ENCODE peak calls at places on chromosomes 2 and 18, in six cellular contexts. G is fibroblast of the aortic adventitia, V is cardiac fibroblast, W is uterus, Z is HepG2, R is kidney epithelial cell. U is an unnamed sample.

GRCh38 chr2:10036095-10036879 is 7.1 kb upstream of the KLF11 start:
- DNase-seq in G (peak; percentile 69), V (peak; percentile 83), W (peak; percentile 70), Z (no peak), R (no peak), U (no peak)

GRCh38 chr2:228048838-228049490 is 132.5 kb downstream of the SPHKAP start:
- DNase-seq in G (peak; percentile 70), V (peak; percentile 70), W (no peak), Z (peak; percentile 49), R (no peak), U (peak; percentile 2)

GRCh38 chr18:68494802-68495560 is 219.9 kb downstream of the TMX3 start:
- DNase-seq in G (peak; percentile 98), V (peak; percentile 94), W (no peak), Z (no peak), R (peak; percentile 31), U (no peak)

GRCh38 chr2:144514731-144515424 is 5.0 kb downstream of the ZEB2 start:
- DNase-seq in G (peak; percentile 48), V (no peak), W (no peak), Z (no peak), R (no peak), U (no peak)

GRCh38 chr2:22930781-22931180 is 454.2 kb upstream of the KLHL29 start:
- DNase-seq in G (no peak), V (no peak), W (no peak), Z (no peak), R (no peak), U (no peak)

GRCh38 chr2:209918251-209918650 is 84.2 kb upstream of the RPE start:
- DNase-seq in G (no peak), V (no peak), W (no peak), Z (no peak), R (no peak), U (no peak)

GRCh38 chr2:9782197-9782719 is 61.0 kb upstream of the TAF1B start:
- DNase-seq in G (peak; percentile 21), V (no peak), W (no peak), Z (no peak), R (no peak), U (no peak)

GRCh38 chr18:48904086-48904485 is 46.7 kb downstream of the SMAD7 start:
- DNase-seq in G (no peak), V (no peak), W (no peak), Z (no peak), R (no peak), U (no peak)

GRCh38 chr2:28193552-28194383 is 198.9 kb upstream of the FOSL2 start:
- DNase-seq in G (no peak), V (no peak), W (no peak), Z (no peak), R (no peak), U (no peak)

DNA sequence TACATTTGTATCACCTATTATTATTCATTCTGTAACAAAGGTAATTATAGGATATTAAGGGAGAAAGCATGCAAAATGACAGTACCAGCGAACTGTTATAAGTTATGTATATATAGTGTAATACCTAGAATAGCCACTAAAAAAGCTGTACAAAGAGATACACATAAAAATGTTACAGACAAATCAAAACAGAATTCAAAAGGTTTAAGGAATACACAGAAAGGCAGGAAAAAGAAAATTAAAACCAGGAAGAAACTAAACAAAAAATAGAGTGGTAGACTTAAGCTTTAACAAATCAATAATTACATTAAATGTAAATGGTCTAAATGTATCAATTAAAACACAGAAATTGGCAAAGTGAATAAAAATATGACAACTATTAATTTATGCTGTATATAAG is 176.4 kb upstream of the REV1 start:
- DNase-seq in G (no peak), V (no peak), W (no peak), Z (no peak), R (no peak), U (no peak)
- TF ChIP-seq CTCF in G (peak; percentile 14), V (no peak), W (no peak), Z (no peak), R (no peak), U (no peak)

GRCh38 chr2:69177785-69178636 is 165.0 kb downstream of the ANTXR1 start:
- DNase-seq in G (peak; percentile 96), V (peak; percentile 99), W (peak; percentile 91), Z (peak; percentile 99), R (no peak), U (no peak)
- H3K4me3 ChIP-seq in G (peak overlapping the region; percentile 3), V (no peak overlapping the region), W (peak overlapping the region; percentile 2), Z (peak overlapping the region; percentile 2), R (no peak overlapping the region), U (no peak overlapping the region)

GRCh38 chr2:15639323-15640251 is 47.9 kb downstream of the DDX1 start:
- DNase-seq in G (no peak), V (no peak), W (no peak), Z (no peak), R (no peak), U (no peak)

GRCh38 chr2:15634846-15635490 is 43.3 kb downstream of the DDX1 start:
- DNase-seq in G (peak; percentile 53), V (peak; percentile 58), W (no peak), Z (no peak), R (no peak), U (no peak)

GRCh38 chr2:15638720-15639119 is 47.1 kb downstream of the DDX1 start:
- DNase-seq in G (peak; percentile 70), V (peak; percentile 72), W (no peak), Z (no peak), R (no peak), U (no peak)

GRCh38 chr2:15640291-15640711 is 48.6 kb downstream of the DDX1 start:
- DNase-seq in G (peak; percentile 71), V (peak; percentile 85), W (peak; percentile 38), Z (peak; percentile 43), R (peak; percentile 70), U (no peak)

GRCh38 chr2:15636972-15637785 is 45.5 kb downstream of the DDX1 start:
- DNase-seq in G (peak; percentile 77), V (peak; percentile 85), W (peak; percentile 68), Z (peak; percentile 71), R (no peak), U (no peak)
- TF ChIP-seq CTCF in G (peak; percentile 83), V (peak; percentile 72), W (peak; percentile 82), Z (peak; percentile 91), R (peak; percentile 87), U (peak; percentile 92)

DNA sequence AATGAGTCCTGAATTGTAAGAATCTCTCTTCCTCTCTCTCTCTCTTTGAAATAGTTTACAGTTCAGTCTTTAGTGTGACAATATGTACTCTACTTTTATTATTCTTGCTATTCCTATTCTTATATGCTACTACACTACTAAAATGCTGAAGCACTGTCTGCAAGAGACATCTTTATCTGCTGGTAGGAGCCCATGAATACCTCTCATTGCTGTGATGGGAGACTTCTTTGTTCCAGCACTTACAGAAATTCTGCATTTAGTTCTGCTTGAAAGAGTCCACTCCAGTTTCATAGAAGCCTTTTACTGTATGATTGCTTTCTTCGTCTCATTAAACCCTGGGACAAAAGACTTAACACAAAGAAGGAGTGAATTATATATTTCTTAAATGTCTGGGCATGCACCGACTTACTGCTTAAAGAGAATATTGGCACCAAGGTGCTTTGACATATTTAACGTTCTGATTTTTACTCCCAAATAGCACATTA is 272.7 kb downstream of the CD226 start:
- DNase-seq in G (no peak), V (no peak), W (no peak), Z (no peak), R (no peak), U (no peak)
- H3K4me3 ChIP-seq in G (no peak overlapping the region), V (no peak overlapping the region), W (no peak overlapping the region), Z (no peak overlapping the region), R (no peak overlapping the region), U (no peak overlapping the region)

GRCh38 chr2:100211517-100211916 is 69.1 kb upstream of the AFF3 start:
- DNase-seq in G (no peak), V (no peak), W (no peak), Z (no peak), R (no peak), U (no peak)

GRCh38 chr2:100207411-100207885 is 65.1 kb upstream of the AFF3 start:
- DNase-seq in G (no peak), V (no peak), W (no peak), Z (no peak), R (no peak), U (no peak)

GRCh38 chr2:100206731-100207255 is 64.4 kb upstream of the AFF3 start:
- DNase-seq in G (no peak), V (no peak), W (no peak), Z (no peak), R (no peak), U (no peak)

GRCh38 chr2:100205128-100205527 is 62.7 kb upstream of the AFF3 start:
- DNase-seq in G (no peak), V (no peak), W (no peak), Z (no peak), R (no peak), U (no peak)

DNA sequence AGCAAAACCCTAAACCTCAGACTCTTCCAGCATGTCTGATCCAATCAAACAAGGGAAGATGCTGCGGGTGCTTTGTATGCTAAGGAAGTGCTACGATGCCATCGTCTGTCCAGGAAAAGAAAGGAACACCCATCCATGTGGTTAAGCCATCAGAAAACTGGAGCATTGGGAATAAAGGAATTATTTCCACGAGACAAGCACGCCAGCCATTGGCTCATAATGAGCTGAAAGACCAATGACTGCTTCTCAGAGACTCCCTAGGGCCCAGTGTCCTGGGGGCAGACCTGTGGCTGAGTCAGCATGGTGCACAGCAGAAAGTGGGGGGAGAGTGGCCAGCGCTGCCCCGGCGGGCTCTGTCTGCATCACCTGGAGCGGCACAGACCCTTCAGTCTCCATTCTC is 66.0 kb upstream of the AFF3 start:
- DNase-seq in G (peak; percentile 11), V (no peak), W (no peak), Z (no peak), R (no peak), U (no peak)
- TF ChIP-seq CTCF in G (no peak), V (no peak), W (peak; percentile 1), Z (peak; percentile 16), R (no peak), U (peak; percentile 19)

GRCh38 chr2:63790913-63791312 is 50.8 kb upstream of the UGP2 start:
- DNase-seq in G (peak; percentile 96), V (peak; percentile 88), W (peak; percentile 26), Z (no peak), R (peak; percentile 58), U (no peak)
- H3K4me3 ChIP-seq in G (no peak overlapping the region), V (no peak overlapping the region), W (no peak overlapping the region), Z (no peak overlapping the region), R (no peak overlapping the region), U (no peak overlapping the region)

GRCh38 chr2:36696533-36696932 is at the start of gene VIT:
- DNase-seq in G (peak; percentile 41), V (peak; percentile 47), W (no peak), Z (no peak), R (no peak), U (no peak)

GRCh38 chr2:36693825-36694224 is 2.7 kb upstream of the VIT start:
- DNase-seq in G (no peak), V (no peak), W (no peak), Z (no peak), R (no peak), U (no peak)

GRCh38 chr2:36698978-36699377 is 2.5 kb downstream of the VIT start:
- DNase-seq in G (peak; percentile 40), V (peak; percentile 41), W (no peak), Z (no peak), R (no peak), U (no peak)

GRCh38 chr2:36697424-36698066 is 1.0 kb downstream of the VIT start:
- DNase-seq in G (peak; percentile 40), V (no peak), W (no peak), Z (no peak), R (no peak), U (no peak)

GRCh38 chr2:36695746-36696415 is 626 bp upstream of the VIT start:
- DNase-seq in G (peak; percentile 69), V (peak; percentile 45), W (no peak), Z (no peak), R (no peak), U (peak; percentile 2)
- TF ChIP-seq CTCF in G (peak; percentile 63), V (peak; percentile 51), W (no peak), Z (peak; percentile 16), R (no peak), U (peak; percentile 34)